ENCODE peak calls at places on chromosomes 2 and 18, in six cellular contexts. One of them, this sample, is unnamed.

GRCh38 chr2:189613077-189613636 is 32.6 kb upstream of the SLC40A1 start:
- DNase-seq in CD14-positive monocyte: no peak
- DNase-seq in IMR-90: peak
- DNase-seq in GM13977: no peak
- DNase-seq in mucosa of descending colon: no peak
- DNase-seq in AG09319: no peak
- DNase-seq in this sample: no peak

GRCh38 chr2:232363784-232364615 is 14.6 kb upstream of the ALPP start:
- DNase-seq in CD14-positive monocyte: peak
- DNase-seq in IMR-90: peak
- DNase-seq in GM13977: peak
- DNase-seq in mucosa of descending colon: no peak
- DNase-seq in AG09319: no peak
- DNase-seq in this sample: no peak

GRCh38 chr18:74831571-74832250 is 234.0 kb downstream of the ZNF407 start:
- DNase-seq in CD14-positive monocyte: no peak
- DNase-seq in IMR-90: peak
- DNase-seq in GM13977: no peak
- DNase-seq in mucosa of descending colon: peak
- DNase-seq in AG09319: no peak
- DNase-seq in this sample: no peak

GRCh38 chr2:8597094-8597493 is 84.8 kb upstream of the ID2 start:
- DNase-seq in CD14-positive monocyte: no peak
- DNase-seq in IMR-90: no peak
- DNase-seq in GM13977: no peak
- DNase-seq in mucosa of descending colon: no peak
- DNase-seq in AG09319: no peak
- DNase-seq in this sample: no peak

GRCh38 chr2:8543065-8543411 is 138.8 kb upstream of the ID2 start:
- DNase-seq in CD14-positive monocyte: peak
- DNase-seq in IMR-90: no peak
- DNase-seq in GM13977: no peak
- DNase-seq in mucosa of descending colon: no peak
- DNase-seq in AG09319: no peak
- DNase-seq in this sample: no peak

GRCh38 chr2:24920813-24921441 is 890 bp upstream of the ADCY3 start:
- DNase-seq in CD14-positive monocyte: no peak
- DNase-seq in IMR-90: no peak
- DNase-seq in GM13977: no peak
- DNase-seq in mucosa of descending colon: no peak
- DNase-seq in AG09319: no peak
- DNase-seq in this sample: no peak

GRCh38 chr2:202449344-202449743 is 73.2 kb downstream of the BMPR2 start:
- DNase-seq in CD14-positive monocyte: no peak
- DNase-seq in IMR-90: no peak
- DNase-seq in GM13977: no peak
- DNase-seq in mucosa of descending colon: no peak
- DNase-seq in AG09319: no peak
- DNase-seq in this sample: no peak

GRCh38 chr2:654896-655295 is 22.3 kb downstream of the TMEM18 start:
- DNase-seq in CD14-positive monocyte: no peak
- DNase-seq in IMR-90: no peak
- DNase-seq in GM13977: no peak
- DNase-seq in mucosa of descending colon: no peak
- DNase-seq in AG09319: no peak
- DNase-seq in this sample: no peak

GRCh38 chr2:108972663-108973062 is 16.4 kb downstream of the EDAR start:
- DNase-seq in CD14-positive monocyte: no peak
- DNase-seq in IMR-90: no peak
- DNase-seq in GM13977: no peak
- DNase-seq in mucosa of descending colon: peak
- DNase-seq in AG09319: no peak
- DNase-seq in this sample: no peak

GRCh38 chr2:61887684-61888303 is 662 bp downstream of the CCT4 start:
- DNase-seq in CD14-positive monocyte: no peak
- DNase-seq in IMR-90: peak
- DNase-seq in GM13977: no peak
- DNase-seq in mucosa of descending colon: no peak
- DNase-seq in AG09319: no peak
- DNase-seq in this sample: no peak

GRCh38 chr2:236608308-236608564 is 38.6 kb downstream of the ACKR3 start:
- DNase-seq in CD14-positive monocyte: no peak
- DNase-seq in IMR-90: no peak
- DNase-seq in GM13977: no peak
- DNase-seq in mucosa of descending colon: no peak
- DNase-seq in AG09319: no peak
- DNase-seq in this sample: no peak

GRCh38 chr18:46324556-46324955 is 220.4 kb downstream of the HAUS1 start:
- DNase-seq in CD14-positive monocyte: no peak
- DNase-seq in IMR-90: peak
- DNase-seq in GM13977: no peak
- DNase-seq in mucosa of descending colon: no peak
- DNase-seq in AG09319: peak
- DNase-seq in this sample: no peak

GRCh38 chr18:55494899-55495298 is 93.1 kb downstream of the TCF4 start:
- DNase-seq in CD14-positive monocyte: no peak
- DNase-seq in IMR-90: peak
- DNase-seq in GM13977: no peak
- DNase-seq in mucosa of descending colon: no peak
- DNase-seq in AG09319: no peak
- DNase-seq in this sample: no peak

GRCh38 chr2:191013617-191013875 is 425 bp downstream of the STAT1 start:
- DNase-seq in CD14-positive monocyte: no peak
- DNase-seq in IMR-90: no peak
- DNase-seq in GM13977: no peak
- DNase-seq in mucosa of descending colon: no peak
- DNase-seq in AG09319: no peak
- DNase-seq in this sample: no peak

GRCh38 chr2:70300771-70301343 is 1.0 kb downstream of the FAM136A start:
- DNase-seq in CD14-positive monocyte: no peak
- DNase-seq in IMR-90: no peak
- DNase-seq in GM13977: no peak
- DNase-seq in mucosa of descending colon: no peak
- DNase-seq in AG09319: no peak
- DNase-seq in this sample: no peak

GRCh38 chr2:239268549-239268948 is 132.3 kb downstream of the HDAC4 start:
- DNase-seq in CD14-positive monocyte: peak
- DNase-seq in IMR-90: no peak
- DNase-seq in GM13977: no peak
- DNase-seq in mucosa of descending colon: no peak
- DNase-seq in AG09319: no peak
- DNase-seq in this sample: no peak

GRCh38 chr2:112714836-112715631 is 5.8 kb upstream of the NT5DC4 start:
- DNase-seq in CD14-positive monocyte: no peak
- DNase-seq in IMR-90: peak
- DNase-seq in GM13977: no peak
- DNase-seq in mucosa of descending colon: no peak
- DNase-seq in AG09319: no peak
- DNase-seq in this sample: no peak

GRCh38 chr2:175476374-175476773 is 294.9 kb upstream of the ATP5MC3 start:
- DNase-seq in CD14-positive monocyte: no peak
- DNase-seq in IMR-90: no peak
- DNase-seq in GM13977: no peak
- DNase-seq in mucosa of descending colon: no peak
- DNase-seq in AG09319: no peak
- DNase-seq in this sample: no peak

GRCh38 chr2:219368690-219369108 is 19.0 kb downstream of the DNPEP start:
- DNase-seq in CD14-positive monocyte: no peak
- DNase-seq in IMR-90: peak
- DNase-seq in GM13977: no peak
- DNase-seq in mucosa of descending colon: no peak
- DNase-seq in AG09319: peak
- DNase-seq in this sample: no peak

GRCh38 chr2:55148269-55148668 is 83.8 kb downstream of the CLHC1 start:
- DNase-seq in CD14-positive monocyte: no peak
- DNase-seq in IMR-90: peak
- DNase-seq in GM13977: no peak
- DNase-seq in mucosa of descending colon: no peak
- DNase-seq in AG09319: no peak
- DNase-seq in this sample: no peak

GRCh38 chr2:128590309-128591021 is 271.8 kb upstream of the HS6ST1 start:
- DNase-seq in CD14-positive monocyte: no peak
- DNase-seq in IMR-90: no peak
- DNase-seq in GM13977: no peak
- DNase-seq in mucosa of descending colon: no peak
- DNase-seq in AG09319: no peak
- DNase-seq in this sample: no peak

GRCh38 chr2:2320486-2321249 is 10.4 kb downstream of the MYT1L start:
- DNase-seq in CD14-positive monocyte: no peak
- DNase-seq in IMR-90: no peak
- DNase-seq in GM13977: no peak
- DNase-seq in mucosa of descending colon: no peak
- DNase-seq in AG09319: no peak
- DNase-seq in this sample: no peak

GRCh38 chr2:121390082-121390481 is 105.1 kb upstream of the TFCP2L1 start:
- DNase-seq in CD14-positive monocyte: no peak
- DNase-seq in IMR-90: no peak
- DNase-seq in GM13977: no peak
- DNase-seq in mucosa of descending colon: no peak
- DNase-seq in AG09319: no peak
- DNase-seq in this sample: no peak

GRCh38 chr18:62461591-62461990 is 61.2 kb upstream of the ZCCHC2 start:
- DNase-seq in CD14-positive monocyte: no peak
- DNase-seq in IMR-90: no peak
- DNase-seq in GM13977: no peak
- DNase-seq in mucosa of descending colon: no peak
- DNase-seq in AG09319: no peak
- DNase-seq in this sample: no peak

GRCh38 chr2:20634430-20635095 is 16.3 kb downstream of the HS1BP3 start:
- DNase-seq in CD14-positive monocyte: no peak
- DNase-seq in IMR-90: peak
- DNase-seq in GM13977: no peak
- DNase-seq in mucosa of descending colon: peak
- DNase-seq in AG09319: no peak
- DNase-seq in this sample: no peak

GRCh38 chr2:237279012-237279768 is 134.8 kb downstream of the COL6A3 start:
- DNase-seq in CD14-positive monocyte: no peak
- DNase-seq in IMR-90: peak
- DNase-seq in GM13977: no peak
- DNase-seq in mucosa of descending colon: no peak
- DNase-seq in AG09319: no peak
- DNase-seq in this sample: no peak

GRCh38 chr2:223221120-223221859 is 169.3 kb downstream of the KCNE4 start:
- DNase-seq in CD14-positive monocyte: no peak
- DNase-seq in IMR-90: no peak
- DNase-seq in GM13977: no peak
- DNase-seq in mucosa of descending colon: no peak
- DNase-seq in AG09319: no peak
- DNase-seq in this sample: no peak

DNA sequence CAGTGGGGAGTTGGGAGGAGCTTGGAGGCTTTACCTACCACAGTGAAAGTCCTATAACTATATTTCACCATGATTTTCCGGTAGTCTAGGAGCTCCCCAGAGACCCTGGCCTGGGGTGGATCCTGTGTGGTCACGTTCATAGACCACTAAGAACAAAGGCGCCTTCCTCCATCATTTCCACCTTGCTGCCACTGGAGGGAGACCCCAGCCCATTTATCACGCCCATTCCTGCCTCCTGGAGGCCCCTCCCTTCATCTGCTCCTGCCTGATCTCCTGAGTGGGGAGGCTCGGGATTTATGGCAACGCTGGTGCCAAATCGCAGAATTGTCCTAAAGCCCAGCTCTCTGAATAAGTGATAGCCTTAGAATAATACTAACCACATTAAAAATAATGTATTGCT is 507.6 kb upstream of the SPHKAP start:
- DNase-seq in CD14-positive monocyte: no peak
- DNase-seq in IMR-90: no peak
- DNase-seq in GM13977: no peak
- DNase-seq in mucosa of descending colon: no peak
- DNase-seq in AG09319: no peak
- DNase-seq in this sample: peak
- TF ChIP-seq CTCF in CD14-positive monocyte: no peak
- TF ChIP-seq CTCF in IMR-90: no peak
- TF ChIP-seq CTCF in GM13977: no peak
- TF ChIP-seq CTCF in mucosa of descending colon: no peak
- TF ChIP-seq CTCF in AG09319: peak
- TF ChIP-seq CTCF in this sample: peak

DNA sequence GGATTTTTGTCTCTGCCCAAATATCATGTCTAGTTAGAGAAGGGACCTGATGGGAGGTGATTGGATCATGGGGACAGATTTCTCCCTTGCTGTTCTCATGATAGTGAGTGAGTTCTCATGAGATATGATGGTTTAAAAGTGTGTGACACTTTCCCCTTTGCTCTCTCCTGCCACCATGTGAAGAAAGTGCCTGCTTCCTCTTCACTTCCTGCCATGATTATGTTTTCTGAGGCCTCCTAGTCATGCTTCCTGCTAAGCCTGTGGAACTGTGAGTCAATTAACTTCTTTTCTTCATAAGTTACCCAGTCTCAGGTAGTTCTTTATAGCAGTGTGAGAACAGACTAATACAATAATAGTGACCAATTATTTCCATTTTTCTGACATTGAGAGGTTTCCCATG is 167.3 kb upstream of the CYRIA start:
- DNase-seq in CD14-positive monocyte: no peak
- DNase-seq in IMR-90: no peak
- DNase-seq in GM13977: no peak
- DNase-seq in mucosa of descending colon: no peak
- DNase-seq in AG09319: no peak
- DNase-seq in this sample: no peak
- TF ChIP-seq CTCF in CD14-positive monocyte: no peak
- TF ChIP-seq CTCF in IMR-90: no peak
- TF ChIP-seq CTCF in GM13977: no peak
- TF ChIP-seq CTCF in mucosa of descending colon: no peak
- TF ChIP-seq CTCF in AG09319: no peak
- TF ChIP-seq CTCF in this sample: no peak

GRCh38 chr2:38722271-38723115 is 28.7 kb downstream of the SRSF7 start:
- DNase-seq in CD14-positive monocyte: no peak
- DNase-seq in IMR-90: no peak
- DNase-seq in GM13977: peak
- DNase-seq in mucosa of descending colon: no peak
- DNase-seq in AG09319: no peak
- DNase-seq in this sample: no peak
- TF ChIP-seq CTCF in CD14-positive monocyte: no peak
- TF ChIP-seq CTCF in IMR-90: no peak
- TF ChIP-seq CTCF in GM13977: peak
- TF ChIP-seq CTCF in mucosa of descending colon: no peak
- TF ChIP-seq CTCF in AG09319: no peak
- TF ChIP-seq CTCF in this sample: no peak

DNA sequence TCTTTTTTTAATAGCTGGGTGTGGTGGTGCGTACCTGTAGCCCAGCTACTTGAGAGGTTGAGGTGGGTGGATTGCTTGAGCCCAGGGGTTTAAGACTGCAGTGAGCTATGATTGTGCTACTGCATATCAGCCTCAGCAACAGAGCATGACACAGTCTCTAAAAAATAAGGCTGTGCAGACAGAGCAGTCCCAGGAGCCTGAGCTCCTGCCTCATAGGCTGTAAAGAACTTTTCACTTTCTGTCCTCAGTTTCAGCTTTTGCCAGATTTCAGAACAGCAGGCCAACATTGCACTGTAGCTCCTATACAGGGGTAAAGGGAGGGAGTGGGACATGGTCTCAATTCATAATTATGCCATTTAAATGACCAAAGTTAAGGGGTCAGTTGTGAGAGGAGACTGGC is 150.6 kb downstream of the GALNT1 start:
- DNase-seq in CD14-positive monocyte: no peak
- DNase-seq in IMR-90: no peak
- DNase-seq in GM13977: no peak
- DNase-seq in mucosa of descending colon: no peak
- DNase-seq in AG09319: no peak
- DNase-seq in this sample: no peak
- TF ChIP-seq CTCF in CD14-positive monocyte: no peak
- TF ChIP-seq CTCF in IMR-90: no peak
- TF ChIP-seq CTCF in GM13977: no peak
- TF ChIP-seq CTCF in mucosa of descending colon: no peak
- TF ChIP-seq CTCF in AG09319: no peak
- TF ChIP-seq CTCF in this sample: no peak

GRCh38 chr2:42598656-42599267 is 30.3 kb downstream of the MTA3 start:
- DNase-seq in CD14-positive monocyte: no peak
- DNase-seq in IMR-90: no peak
- DNase-seq in GM13977: no peak
- DNase-seq in mucosa of descending colon: no peak
- DNase-seq in AG09319: no peak
- DNase-seq in this sample: no peak
- TF ChIP-seq CTCF in CD14-positive monocyte: no peak
- TF ChIP-seq CTCF in IMR-90: no peak
- TF ChIP-seq CTCF in GM13977: no peak
- TF ChIP-seq CTCF in mucosa of descending colon: no peak
- TF ChIP-seq CTCF in AG09319: no peak
- TF ChIP-seq CTCF in this sample: no peak

This sample was measured in neural crest cell.